ENCODE peak calls at places on chromosomes 2 and 18, in six cellular contexts. K is RWPE1, X is LoVo, U is NCI-H1694, O is fibroblast of mammary gland, T is AML-193. V is an unnamed sample.

GRCh38 chr2:66960161-66960560 is 437.0 kb upstream of the ETAA1 start:
- DNase-seq in K (no peak), X (no peak), U (no peak), O (no peak), T (no peak), V (no peak)

GRCh38 chr2:37827911-37828411 is 97.1 kb upstream of the RMDN2 start:
- DNase-seq in K (no peak), X (peak), U (no peak), O (peak), T (no peak), V (no peak)

GRCh38 chr2:235740821-235741220 is 247.0 kb downstream of the AGAP1 start:
- DNase-seq in K (peak), X (no peak), U (no peak), O (no peak), T (no peak), V (peak)

GRCh38 chr2:181459646-181460045 is 2.5 kb downstream of the ITGA4 start:
- DNase-seq in K (no peak), X (no peak), U (no peak), O (no peak), T (no peak), V (no peak)

GRCh38 chr18:61854578-61854977 is 38.2 kb downstream of the RNF152 start:
- DNase-seq in K (no peak), X (no peak), U (no peak), O (no peak), T (no peak), V (no peak)

GRCh38 chr2:10397297-10397875 is 50.7 kb downstream of the ODC1 start:
- DNase-seq in K (no peak), X (no peak), U (no peak), O (no peak), T (no peak), V (no peak)

GRCh38 chr2:45610281-45611019 is 617 bp downstream of the SRBD1 start:
- DNase-seq in K (peak), X (peak), U (peak), O (peak), T (peak), V (peak)

GRCh38 chr2:240815761-240816583 is 4.0 kb downstream of the KIF1A start:
- DNase-seq in K (no peak), X (no peak), U (no peak), O (no peak), T (no peak), V (no peak)

GRCh38 chr2:168166902-168167510 is 80.4 kb downstream of the STK39 start:
- DNase-seq in K (peak), X (peak), U (no peak), O (peak), T (no peak), V (peak)

GRCh38 chr2:72141881-72142742 is 5.5 kb downstream of the CYP26B1 start:
- DNase-seq in K (no peak), X (no peak), U (no peak), O (no peak), T (no peak), V (no peak)

GRCh38 chr18:8673276-8674209 is 31.8 kb upstream of the MTCL1 start:
- DNase-seq in K (no peak), X (no peak), U (no peak), O (no peak), T (no peak), V (no peak)

GRCh38 chr18:32801236-32801635 is 28.4 kb upstream of the KLHL14 start:
- DNase-seq in K (no peak), X (no peak), U (no peak), O (no peak), T (no peak), V (no peak)

GRCh38 chr18:61606759-61607158 is 273.5 kb downstream of the CDH20 start:
- DNase-seq in K (peak), X (peak), U (no peak), O (peak), T (no peak), V (peak)

GRCh38 chr18:44465337-44465736 is 215.4 kb upstream of the SETBP1 start:
- DNase-seq in K (no peak), X (no peak), U (no peak), O (no peak), T (no peak), V (no peak)

GRCh38 chr2:231395188-231396057 is at the start of gene B3GNT7:
- DNase-seq in K (no peak), X (peak), U (no peak), O (no peak), T (no peak), V (no peak)

GRCh38 chr2:66853-67252 is 20.5 kb upstream of the FAM110C start:
- DNase-seq in K (no peak), X (no peak), U (no peak), O (no peak), T (no peak), V (no peak)

GRCh38 chr2:161273038-161273760 is 35.0 kb upstream of the PSMD14 start:
- DNase-seq in K (peak), X (peak), U (peak), O (peak), T (peak), V (peak)

GRCh38 chr2:238720232-238720672 is 127.6 kb upstream of the TWIST2 start:
- DNase-seq in K (peak), X (peak), U (peak), O (peak), T (peak), V (peak)

GRCh38 chr2:67596871-67597270 is 199.7 kb downstream of the ETAA1 start:
- DNase-seq in K (no peak), X (no peak), U (no peak), O (no peak), T (no peak), V (no peak)

GRCh38 chr18:45527891-45528290 is 87.4 kb upstream of the SLC14A2 start:
- DNase-seq in K (no peak), X (no peak), U (no peak), O (no peak), T (no peak), V (peak)

GRCh38 chr2:137928547-137929503 is 35.4 kb upstream of the HNMT start:
- DNase-seq in K (peak), X (peak), U (no peak), O (peak), T (no peak), V (peak)

GRCh38 chr2:123597995-123598394 is 427.1 kb upstream of the CNTNAP5 start:
- DNase-seq in K (no peak), X (no peak), U (no peak), O (no peak), T (no peak), V (no peak)

GRCh38 chr18:24860978-24861680 is 400.7 kb downstream of the HRH4 start:
- DNase-seq in K (no peak), X (no peak), U (no peak), O (no peak), T (no peak), V (no peak)

GRCh38 chr2:71071681-71072398 is 3.4 kb downstream of the NAGK start:
- DNase-seq in K (no peak), X (no peak), U (no peak), O (no peak), T (peak), V (no peak)

V was measured in HT-29.